ENCODE peak calls at places on chromosomes 5 and 9, in eight cellular contexts. V is T-helper 2 cell; P is endothelial cell; Z is hippocampal formation; M is nephron progenitor cell; Q is activated naive CD4-positive, alpha-beta T cell; F is memory B cell; U is iris pigment epithelial cell. C is an unnamed sample.

GRCh38 chr9:113993838-113994540 is 84.1 kb downstream of the AMBP start:
- DNase-seq in V (no peak), P (no peak), Z (peak), M (no peak), Q (no peak), F (no peak), U (peak), C (peak)

GRCh38 chr9:101026824-101027223 is 1.7 kb upstream of the PLPPR1 start:
- DNase-seq in V (no peak), P (no peak), Z (no peak), M (no peak), Q (no peak), F (no peak), U (no peak), C (no peak)

GRCh38 chr9:129166962-129167557 is 11.0 kb downstream of the IER5L start:
- DNase-seq in V (no peak), P (no peak), Z (peak), M (no peak), Q (peak), F (no peak), U (peak), C (no peak)

GRCh38 chr5:151348789-151349188 is 1.4 kb upstream of the SLC36A2 start:
- DNase-seq in V (no peak), P (no peak), Z (no peak), M (no peak), Q (no peak), F (no peak), U (no peak), C (no peak)

GRCh38 chr9:33106372-33106771 is 29.9 kb upstream of the SMU1 start:
- DNase-seq in V (no peak), P (no peak), Z (no peak), M (no peak), Q (no peak), F (no peak), U (no peak), C (no peak)

GRCh38 chr5:67971223-67971830 is 244.2 kb upstream of the PIK3R1 start:
- DNase-seq in V (no peak), P (no peak), Z (no peak), M (no peak), Q (no peak), F (no peak), U (peak), C (no peak)

GRCh38 chr9:107067715-107068416 is 204.9 kb downstream of the ZNF462 start:
- DNase-seq in V (no peak), P (no peak), Z (no peak), M (no peak), Q (no peak), F (no peak), U (no peak), C (no peak)

GRCh38 chr5:1311443-1312055 is 16.7 kb upstream of the TERT start:
- DNase-seq in V (no peak), P (no peak), Z (no peak), M (peak), Q (no peak), F (no peak), U (no peak), C (no peak)

GRCh38 chr5:42912184-42912766 is 100.6 kb upstream of the SELENOP start:
- DNase-seq in V (peak), P (peak), Z (no peak), M (no peak), Q (peak), F (no peak), U (peak), C (no peak)

GRCh38 chr5:96439477-96440184 is 6.6 kb upstream of the PCSK1 start:
- DNase-seq in V (no peak), P (no peak), Z (no peak), M (no peak), Q (no peak), F (no peak), U (no peak), C (no peak)

GRCh38 chr5:111129938-111130337 is 37.8 kb downstream of the WDR36 start:
- DNase-seq in V (no peak), P (no peak), Z (no peak), M (no peak), Q (no peak), F (no peak), U (peak), C (no peak)

C was measured in C1 segment of cervical spinal cord.